ENCODE peak calls at places on chromosomes 6 and 20, in six cellular contexts. One of them, this sample, is unnamed.

GRCh38 chr20:34871966-34872603 is 571 bp downstream of the GGT7 start:
- DNase-seq in progenitor cell of endocrine pancreas: no peak
- DNase-seq in uterus: no peak
- DNase-seq in retinal pigment epithelial cell: no peak
- DNase-seq in Calu3: no peak
- DNase-seq in AG09309: no peak
- DNase-seq in this sample: no peak

GRCh38 chr6:28117386-28118050 is 6.9 kb upstream of the ZSCAN16 start:
- DNase-seq in progenitor cell of endocrine pancreas: no peak
- DNase-seq in uterus: no peak
- DNase-seq in retinal pigment epithelial cell: no peak
- DNase-seq in Calu3: no peak
- DNase-seq in AG09309: no peak
- DNase-seq in this sample: no peak

GRCh38 chr6:114083251-114083650 is 112.3 kb upstream of the HDAC2 start:
- DNase-seq in progenitor cell of endocrine pancreas: no peak
- DNase-seq in uterus: no peak
- DNase-seq in retinal pigment epithelial cell: no peak
- DNase-seq in Calu3: no peak
- DNase-seq in AG09309: no peak
- DNase-seq in this sample: no peak

GRCh38 chr6:157198425-157199279 is 124.7 kb downstream of the TMEM242 start:
- DNase-seq in progenitor cell of endocrine pancreas: no peak
- DNase-seq in uterus: no peak
- DNase-seq in retinal pigment epithelial cell: no peak
- DNase-seq in Calu3: peak
- DNase-seq in AG09309: no peak
- DNase-seq in this sample: no peak

GRCh38 chr20:63176035-63176434 is 39.9 kb downstream of the YTHDF1 start:
- DNase-seq in progenitor cell of endocrine pancreas: peak
- DNase-seq in uterus: no peak
- DNase-seq in retinal pigment epithelial cell: no peak
- DNase-seq in Calu3: no peak
- DNase-seq in AG09309: no peak
- DNase-seq in this sample: peak

GRCh38 chr6:11096109-11096508 is 2.5 kb downstream of the SMIM13 start:
- DNase-seq in progenitor cell of endocrine pancreas: no peak
- DNase-seq in uterus: no peak
- DNase-seq in retinal pigment epithelial cell: no peak
- DNase-seq in Calu3: peak
- DNase-seq in AG09309: peak
- DNase-seq in this sample: no peak

GRCh38 chr6:23414204-23414501 is 711.9 kb upstream of the NRSN1 start:
- DNase-seq in progenitor cell of endocrine pancreas: no peak
- DNase-seq in uterus: no peak
- DNase-seq in retinal pigment epithelial cell: peak
- DNase-seq in Calu3: peak
- DNase-seq in AG09309: peak
- DNase-seq in this sample: no peak

GRCh38 chr20:1816384-1817381 is 78.5 kb upstream of the SIRPA start:
- DNase-seq in progenitor cell of endocrine pancreas: no peak
- DNase-seq in uterus: no peak
- DNase-seq in retinal pigment epithelial cell: no peak
- DNase-seq in Calu3: no peak
- DNase-seq in AG09309: peak
- DNase-seq in this sample: no peak

GRCh38 chr6:170597278-170597677 is 12.8 kb upstream of the PDCD2 start:
- DNase-seq in progenitor cell of endocrine pancreas: no peak
- DNase-seq in uterus: no peak
- DNase-seq in retinal pigment epithelial cell: no peak
- DNase-seq in Calu3: no peak
- DNase-seq in AG09309: no peak
- DNase-seq in this sample: no peak

GRCh38 chr6:36544228-36544627 is 3.1 kb downstream of the STK38 start:
- DNase-seq in progenitor cell of endocrine pancreas: no peak
- DNase-seq in uterus: no peak
- DNase-seq in retinal pigment epithelial cell: no peak
- DNase-seq in Calu3: no peak
- DNase-seq in AG09309: no peak
- DNase-seq in this sample: no peak

GRCh38 chr6:125558907-125559306 is 190.5 kb upstream of the HEY2 start:
- DNase-seq in progenitor cell of endocrine pancreas: no peak
- DNase-seq in uterus: no peak
- DNase-seq in retinal pigment epithelial cell: no peak
- DNase-seq in Calu3: no peak
- DNase-seq in AG09309: no peak
- DNase-seq in this sample: no peak

GRCh38 chr6:163630096-163630495 is 215.6 kb downstream of the QKI start:
- DNase-seq in progenitor cell of endocrine pancreas: no peak
- DNase-seq in uterus: no peak
- DNase-seq in retinal pigment epithelial cell: no peak
- DNase-seq in Calu3: no peak
- DNase-seq in AG09309: no peak
- DNase-seq in this sample: no peak

GRCh38 chr20:19832875-19833274 is 74.8 kb downstream of the RIN2 start:
- DNase-seq in progenitor cell of endocrine pancreas: no peak
- DNase-seq in uterus: no peak
- DNase-seq in retinal pigment epithelial cell: peak
- DNase-seq in Calu3: no peak
- DNase-seq in AG09309: no peak
- DNase-seq in this sample: no peak

GRCh38 chr20:38260378-38261053 is at the start of gene KIAA1755:
- DNase-seq in progenitor cell of endocrine pancreas: no peak
- DNase-seq in uterus: peak
- DNase-seq in retinal pigment epithelial cell: no peak
- DNase-seq in Calu3: no peak
- DNase-seq in AG09309: no peak
- DNase-seq in this sample: peak

GRCh38 chr6:153595903-153596302 is 443.1 kb upstream of the OPRM1 start:
- DNase-seq in progenitor cell of endocrine pancreas: no peak
- DNase-seq in uterus: no peak
- DNase-seq in retinal pigment epithelial cell: no peak
- DNase-seq in Calu3: no peak
- DNase-seq in AG09309: no peak
- DNase-seq in this sample: no peak

GRCh38 chr6:140101818-140102217 is 727.4 kb upstream of the CITED2 start:
- DNase-seq in progenitor cell of endocrine pancreas: no peak
- DNase-seq in uterus: no peak
- DNase-seq in retinal pigment epithelial cell: no peak
- DNase-seq in Calu3: no peak
- DNase-seq in AG09309: no peak
- DNase-seq in this sample: no peak

GRCh38 chr6:109853951-109854350 is 124.2 kb upstream of the GPR6 start:
- DNase-seq in progenitor cell of endocrine pancreas: no peak
- DNase-seq in uterus: no peak
- DNase-seq in retinal pigment epithelial cell: no peak
- DNase-seq in Calu3: no peak
- DNase-seq in AG09309: no peak
- DNase-seq in this sample: no peak

GRCh38 chr6:25016311-25016710 is 80.6 kb upstream of the RIPOR2 start:
- DNase-seq in progenitor cell of endocrine pancreas: no peak
- DNase-seq in uterus: no peak
- DNase-seq in retinal pigment epithelial cell: no peak
- DNase-seq in Calu3: no peak
- DNase-seq in AG09309: no peak
- DNase-seq in this sample: no peak

GRCh38 chr20:38143238-38143645 is 21.8 kb downstream of the TGM2 start:
- DNase-seq in progenitor cell of endocrine pancreas: no peak
- DNase-seq in uterus: no peak
- DNase-seq in retinal pigment epithelial cell: no peak
- DNase-seq in Calu3: peak
- DNase-seq in AG09309: no peak
- DNase-seq in this sample: no peak

GRCh38 chr6:43924222-43924702 is 154.3 kb downstream of the VEGFA start:
- DNase-seq in progenitor cell of endocrine pancreas: no peak
- DNase-seq in uterus: no peak
- DNase-seq in retinal pigment epithelial cell: no peak
- DNase-seq in Calu3: no peak
- DNase-seq in AG09309: no peak
- DNase-seq in this sample: no peak

GRCh38 chr6:75381878-75382633 is 97.5 kb upstream of the TMEM30A start:
- DNase-seq in progenitor cell of endocrine pancreas: no peak
- DNase-seq in uterus: no peak
- DNase-seq in retinal pigment epithelial cell: no peak
- DNase-seq in Calu3: no peak
- DNase-seq in AG09309: no peak
- DNase-seq in this sample: no peak

GRCh38 chr20:36919715-36920333 is 31.7 kb downstream of the SAMHD1 start:
- DNase-seq in progenitor cell of endocrine pancreas: no peak
- DNase-seq in uterus: no peak
- DNase-seq in retinal pigment epithelial cell: peak
- DNase-seq in Calu3: peak
- DNase-seq in AG09309: no peak
- DNase-seq in this sample: peak

GRCh38 chr20:38674178-38675133 is 49.8 kb upstream of the SLC32A1 start:
- DNase-seq in progenitor cell of endocrine pancreas: peak
- DNase-seq in uterus: no peak
- DNase-seq in retinal pigment epithelial cell: no peak
- DNase-seq in Calu3: no peak
- DNase-seq in AG09309: no peak
- DNase-seq in this sample: peak

GRCh38 chr6:30007132-30007764 is 53.8 kb upstream of the POLR1H start:
- DNase-seq in progenitor cell of endocrine pancreas: no peak
- DNase-seq in uterus: peak
- DNase-seq in retinal pigment epithelial cell: no peak
- DNase-seq in Calu3: peak
- DNase-seq in AG09309: no peak
- DNase-seq in this sample: peak

GRCh38 chr6:116766506-116767176 is 1.1 kb upstream of the FAM162B start:
- DNase-seq in progenitor cell of endocrine pancreas: no peak
- DNase-seq in uterus: no peak
- DNase-seq in retinal pigment epithelial cell: no peak
- DNase-seq in Calu3: no peak
- DNase-seq in AG09309: no peak
- DNase-seq in this sample: no peak

GRCh38 chr6:43096451-43097097 is 20.5 kb downstream of the PTK7 start:
- DNase-seq in progenitor cell of endocrine pancreas: peak
- DNase-seq in uterus: peak
- DNase-seq in retinal pigment epithelial cell: peak
- DNase-seq in Calu3: peak
- DNase-seq in AG09309: peak
- DNase-seq in this sample: peak

GRCh38 chr6:155317186-155317585 is 2.9 kb upstream of the TFB1M start:
- DNase-seq in progenitor cell of endocrine pancreas: no peak
- DNase-seq in uterus: no peak
- DNase-seq in retinal pigment epithelial cell: no peak
- DNase-seq in Calu3: no peak
- DNase-seq in AG09309: no peak
- DNase-seq in this sample: no peak
- TF ChIP-seq CTCF in progenitor cell of endocrine pancreas: no peak
- TF ChIP-seq CTCF in uterus: peak
- TF ChIP-seq CTCF in retinal pigment epithelial cell: no peak
- TF ChIP-seq CTCF in Calu3: no peak
- TF ChIP-seq CTCF in AG09309: no peak
- TF ChIP-seq CTCF in this sample: no peak

DNA sequence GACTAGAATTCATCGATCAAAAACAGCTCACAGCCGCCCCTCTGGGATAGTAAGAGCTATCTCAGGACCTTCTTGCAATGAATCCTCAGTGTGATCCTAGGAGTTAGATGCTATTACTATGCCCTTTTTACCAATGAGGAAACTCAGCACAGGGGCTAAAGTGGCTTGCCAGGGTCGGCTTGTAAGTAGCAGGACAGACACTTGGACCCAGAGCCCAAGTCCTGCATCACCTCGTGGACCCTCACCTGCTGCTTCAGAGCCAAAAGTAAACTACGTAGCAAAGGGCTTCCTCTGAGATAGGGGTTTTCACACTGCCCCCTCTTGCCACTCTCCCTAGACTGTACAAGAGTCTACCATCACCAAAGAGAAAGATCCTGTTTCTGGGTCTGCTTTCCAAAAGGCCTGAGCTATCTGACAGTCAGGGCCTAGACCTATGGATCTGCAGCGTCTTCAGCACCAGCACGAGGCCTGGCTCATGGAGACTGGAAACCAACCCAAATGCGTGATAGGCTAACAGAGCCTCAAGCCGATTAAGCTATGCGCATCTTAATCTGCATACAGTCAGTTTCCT is 172.3 kb downstream of the ANKRD60 start:
- DNase-seq in progenitor cell of endocrine pancreas: no peak
- DNase-seq in uterus: no peak
- DNase-seq in retinal pigment epithelial cell: no peak
- DNase-seq in Calu3: no peak
- DNase-seq in AG09309: no peak
- DNase-seq in this sample: no peak
- TF ChIP-seq CTCF in progenitor cell of endocrine pancreas: no peak
- TF ChIP-seq CTCF in uterus: no peak
- TF ChIP-seq CTCF in retinal pigment epithelial cell: no peak
- TF ChIP-seq CTCF in Calu3: no peak
- TF ChIP-seq CTCF in AG09309: no peak
- TF ChIP-seq CTCF in this sample: no peak

DNA sequence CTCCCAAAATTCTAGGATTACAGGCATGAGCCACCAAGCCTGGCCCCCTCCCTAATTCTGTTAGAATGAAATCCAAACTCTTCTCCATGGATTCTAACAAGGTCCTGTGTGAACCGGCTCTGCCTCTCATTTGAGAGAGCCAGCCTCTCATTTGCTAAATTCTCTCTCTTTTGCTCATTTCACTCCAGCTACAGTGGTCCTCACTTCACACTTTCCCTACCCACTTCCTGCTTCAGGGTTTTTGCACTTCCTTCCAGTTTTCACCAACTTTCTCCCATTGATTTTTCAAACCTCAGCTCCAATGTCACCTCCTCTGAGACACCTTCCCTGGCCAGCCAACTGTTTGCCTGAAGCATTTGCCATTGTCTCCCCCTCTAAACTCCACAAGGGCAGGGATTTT is 5.1 kb downstream of the COX4I2 start:
- DNase-seq in progenitor cell of endocrine pancreas: no peak
- DNase-seq in uterus: no peak
- DNase-seq in retinal pigment epithelial cell: no peak
- DNase-seq in Calu3: no peak
- DNase-seq in AG09309: no peak
- DNase-seq in this sample: no peak
- TF ChIP-seq CTCF in progenitor cell of endocrine pancreas: no peak
- TF ChIP-seq CTCF in uterus: no peak
- TF ChIP-seq CTCF in retinal pigment epithelial cell: no peak
- TF ChIP-seq CTCF in Calu3: no peak
- TF ChIP-seq CTCF in AG09309: no peak
- TF ChIP-seq CTCF in this sample: no peak

DNA sequence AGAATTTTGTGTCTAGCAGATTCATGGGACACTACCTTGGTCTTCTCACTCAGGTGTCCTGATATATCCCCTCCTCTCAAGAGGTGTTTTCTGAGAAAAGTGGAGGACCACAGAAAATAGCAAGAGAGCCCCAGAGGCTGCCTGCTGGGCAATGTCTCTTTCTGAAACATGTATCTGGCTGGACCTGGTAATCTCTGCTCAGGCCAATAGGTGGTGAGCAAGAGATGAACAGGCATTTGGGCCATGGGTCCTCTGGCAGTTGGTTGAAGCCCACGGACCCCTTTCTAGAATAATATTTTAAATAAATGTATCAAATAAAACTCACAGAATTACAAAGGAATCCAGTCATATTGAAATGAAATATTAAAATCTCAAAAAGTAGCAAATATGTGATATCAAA is 8.8 kb upstream of the THBD start:
- DNase-seq in progenitor cell of endocrine pancreas: no peak
- DNase-seq in uterus: no peak
- DNase-seq in retinal pigment epithelial cell: no peak
- DNase-seq in Calu3: no peak
- DNase-seq in AG09309: no peak
- DNase-seq in this sample: no peak
- TF ChIP-seq CTCF in progenitor cell of endocrine pancreas: no peak
- TF ChIP-seq CTCF in uterus: no peak
- TF ChIP-seq CTCF in retinal pigment epithelial cell: peak
- TF ChIP-seq CTCF in Calu3: no peak
- TF ChIP-seq CTCF in AG09309: no peak
- TF ChIP-seq CTCF in this sample: peak

This sample was measured in nephron progenitor cell.